ENCODE peak calls at places on chromosomes 11 and 22, in eight cellular contexts. L is activated B cell treated with CpG ODN at 0.5 μM for 24 hours, F is stomach, C is lower lobe of right lung, Q is kidney epithelial cell, Z is neural progenitor cell, U is MM.1S, K is epithelial cell of esophagus. M is an unnamed sample.

GRCh38 chr22:41931701-41932269 is 5.2 kb upstream of the TNFRSF13C start:
- DNase-seq in L (peak; percentile 72), F (no peak), C (no peak), Q (no peak), Z (no peak), U (no peak), K (no peak), M (no peak)

GRCh38 chr11:14411818-14412217 is 52.8 kb upstream of the RRAS2 start:
- DNase-seq in L (no peak), F (no peak), C (no peak), Q (no peak), Z (no peak), U (no peak), K (peak; percentile 87), M (no peak)

GRCh38 chr11:64996710-64997380 is at the start of gene BATF2:
- DNase-seq in L (peak; percentile 33), F (peak; percentile 89), C (peak; percentile 89), Q (no peak), Z (peak; percentile 86), U (no peak), K (peak; percentile 32), M (no peak)

GRCh38 chr22:39360674-39361413 is 11.1 kb downstream of the SYNGR1 start:
- DNase-seq in L (no peak), F (no peak), C (no peak), Q (peak; percentile 21), Z (peak; percentile 41), U (no peak), K (peak; percentile 83), M (no peak)

GRCh38 chr11:8357891-8358566 is 94.4 kb upstream of the LMO1 start:
- DNase-seq in L (no peak), F (no peak), C (no peak), Q (no peak), Z (no peak), U (no peak), K (no peak), M (no peak)

GRCh38 chr22:23762866-23763578 is at the start of gene C22orf15:
- DNase-seq in L (no peak), F (no peak), C (no peak), Q (no peak), Z (peak; percentile 48), U (no peak), K (no peak), M (no peak)

GRCh38 chr22:30277547-30278344 is 11.1 kb upstream of the OSM start:
- DNase-seq in L (no peak), F (no peak), C (no peak), Q (no peak), Z (peak; percentile 48), U (no peak), K (peak; percentile 81), M (no peak)

GRCh38 chr11:86069408-86070086 is 663 bp upstream of the PICALM start:
- DNase-seq in L (no peak), F (no peak), C (no peak), Q (peak; percentile 94), Z (no peak), U (no peak), K (peak; percentile 94), M (no peak)

GRCh38 chr22:19882446-19883381 is 28.0 kb upstream of the GNB1L start:
- DNase-seq in L (no peak), F (no peak), C (peak; percentile 25), Q (no peak), Z (no peak), U (no peak), K (no peak), M (no peak)

GRCh38 chr11:76587810-76588454 is 82.6 kb downstream of the LRRC32 start:
- DNase-seq in L (no peak), F (no peak), C (no peak), Q (no peak), Z (no peak), U (no peak), K (no peak), M (no peak)

DNA sequence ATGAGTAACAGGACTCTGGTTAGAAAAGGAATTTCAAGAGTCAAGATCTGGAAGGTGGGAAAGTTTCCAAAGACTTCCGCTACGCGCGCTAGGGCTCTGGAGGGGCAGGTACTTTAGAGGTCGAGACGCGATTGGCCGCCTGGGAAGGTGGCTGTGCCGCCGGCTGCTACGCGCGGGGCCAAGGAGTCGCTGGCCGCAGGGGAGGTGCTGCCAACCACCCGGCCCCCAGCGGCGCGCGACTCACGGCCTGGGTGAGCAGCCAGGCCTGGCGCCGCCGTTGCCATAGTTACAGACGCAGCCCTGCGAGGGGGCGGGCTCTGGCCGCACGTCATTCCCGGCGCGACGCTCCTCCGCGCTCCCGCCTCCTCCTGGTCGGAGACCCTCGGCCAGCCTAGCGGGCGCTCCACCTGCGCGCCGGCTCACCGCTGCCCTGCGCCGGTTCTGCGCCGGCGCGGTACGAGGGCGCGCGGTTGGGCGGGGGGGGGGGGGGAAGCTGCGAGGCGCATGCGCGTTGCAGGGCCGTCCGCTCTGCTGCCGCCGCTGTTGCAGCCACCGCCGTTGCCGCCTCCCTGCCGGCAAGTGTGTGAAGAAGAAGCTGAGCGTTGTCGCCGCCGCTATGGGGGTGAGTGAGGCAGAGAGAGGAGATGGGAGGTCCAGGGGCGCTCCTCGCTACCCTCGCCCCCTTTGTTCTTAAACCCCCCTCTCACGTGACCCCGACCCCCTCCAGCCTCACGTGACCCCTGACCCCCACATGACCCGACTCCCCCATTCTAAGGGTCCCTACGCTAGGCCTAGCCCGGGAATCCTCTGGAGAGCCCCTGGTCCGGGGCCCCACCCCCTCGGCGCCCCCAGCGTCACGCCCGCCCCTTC is at the start of gene NAA40:
- DNase-seq in L (peak; percentile 94), F (peak; percentile 95), C (peak; percentile 97), Q (peak; percentile 75), Z (peak; percentile 99), U (peak; percentile 98), K (peak; percentile 96), M (peak; percentile 91)
- TF ChIP-seq CTCF in L (no peak), F (no peak), C (no peak), Q (no peak), Z (no peak), U (no peak), K (no peak), M (no peak)

DNA sequence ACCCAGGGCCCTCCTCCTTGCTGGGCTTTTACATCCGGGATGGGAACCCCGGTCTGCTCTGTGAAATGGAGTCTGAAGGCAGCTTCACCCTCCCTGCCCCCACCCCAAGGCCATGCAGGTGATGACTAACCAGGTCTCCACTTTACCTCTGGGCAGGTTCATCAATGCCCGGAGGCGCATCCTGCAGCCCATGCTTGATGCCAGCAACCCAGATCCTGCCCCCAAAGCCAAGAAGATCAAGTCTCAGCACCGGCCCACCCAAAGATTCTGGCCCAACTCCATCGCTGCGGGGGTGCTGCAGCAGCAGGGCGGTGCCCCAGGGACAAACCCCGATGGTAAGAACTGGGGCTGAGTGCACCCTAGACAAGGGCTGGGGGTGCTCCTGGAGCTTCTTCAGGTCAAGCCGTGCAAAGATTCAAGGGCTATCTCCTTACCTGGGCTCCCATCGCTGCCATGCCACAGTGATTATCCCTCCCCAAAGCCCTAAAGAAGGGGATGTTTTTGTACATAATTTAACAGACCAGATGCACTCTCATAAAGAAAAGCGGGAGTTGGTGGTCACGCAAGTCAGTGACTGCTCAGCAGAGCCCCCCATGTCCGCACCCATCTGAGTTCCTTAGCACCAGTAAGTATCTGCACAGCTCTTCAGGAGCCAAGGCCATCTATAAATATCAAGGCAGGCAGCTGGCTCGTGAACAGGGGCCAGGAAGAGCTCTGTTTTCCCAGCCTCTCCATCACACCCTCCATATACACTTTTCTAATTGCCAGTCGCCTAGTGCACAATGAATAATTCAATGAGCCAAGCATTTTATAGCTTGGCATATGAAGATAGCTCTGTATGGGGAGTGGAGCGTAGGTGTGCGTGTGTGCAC is 66.0 kb downstream of the FEZ1 start:
- DNase-seq in L (no peak), F (no peak), C (no peak), Q (no peak), Z (no peak), U (no peak), K (no peak), M (no peak)
- TF ChIP-seq CTCF in L (no peak), F (no peak), C (no peak), Q (no peak), Z (no peak), U (no peak), K (no peak), M (no peak)

DNA sequence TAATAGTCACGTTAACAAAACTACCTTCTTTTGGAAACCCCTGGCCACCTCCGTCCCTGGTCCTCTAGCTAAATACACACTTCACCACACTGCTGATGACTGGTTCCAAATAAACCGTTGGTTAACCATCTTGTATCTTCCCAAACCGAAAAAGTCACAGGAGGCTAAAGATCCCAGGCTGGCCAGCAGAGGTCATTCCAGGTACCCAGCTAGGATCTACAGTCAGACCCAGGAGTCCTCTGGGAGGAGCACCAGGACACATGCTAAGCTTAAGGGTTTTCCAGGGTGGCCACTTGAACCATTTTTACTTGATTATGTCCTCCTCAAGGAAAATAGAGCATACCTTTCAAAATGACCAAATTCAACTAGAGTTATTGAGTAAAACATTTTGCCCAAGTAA is 103.2 kb downstream of the ETS1 start:
- DNase-seq in L (no peak), F (no peak), C (no peak), Q (no peak), Z (no peak), U (no peak), K (no peak), M (no peak)
- TF ChIP-seq CTCF in L (no peak), F (no peak), C (no peak), Q (peak; percentile 1), Z (peak; percentile 22), U (no peak), K (peak; percentile 15), M (no peak)

GRCh38 chr11:67044496-67044895 is 12.2 kb upstream of the RHOD start:
- DNase-seq in L (no peak), F (no peak), C (no peak), Q (no peak), Z (no peak), U (no peak), K (no peak), M (no peak)

GRCh38 chr11:67045314-67045713 is 11.3 kb upstream of the RHOD start:
- DNase-seq in L (no peak), F (no peak), C (no peak), Q (peak; percentile 90), Z (no peak), U (no peak), K (peak; percentile 94), M (no peak)

GRCh38 chr11:67041602-67042001 is 15.0 kb upstream of the RHOD start:
- DNase-seq in L (no peak), F (no peak), C (no peak), Q (no peak), Z (no peak), U (no peak), K (no peak), M (no peak)

GRCh38 chr11:67043572-67044329 is 12.9 kb upstream of the RHOD start:
- DNase-seq in L (no peak), F (no peak), C (no peak), Q (no peak), Z (no peak), U (no peak), K (no peak), M (no peak)

DNA sequence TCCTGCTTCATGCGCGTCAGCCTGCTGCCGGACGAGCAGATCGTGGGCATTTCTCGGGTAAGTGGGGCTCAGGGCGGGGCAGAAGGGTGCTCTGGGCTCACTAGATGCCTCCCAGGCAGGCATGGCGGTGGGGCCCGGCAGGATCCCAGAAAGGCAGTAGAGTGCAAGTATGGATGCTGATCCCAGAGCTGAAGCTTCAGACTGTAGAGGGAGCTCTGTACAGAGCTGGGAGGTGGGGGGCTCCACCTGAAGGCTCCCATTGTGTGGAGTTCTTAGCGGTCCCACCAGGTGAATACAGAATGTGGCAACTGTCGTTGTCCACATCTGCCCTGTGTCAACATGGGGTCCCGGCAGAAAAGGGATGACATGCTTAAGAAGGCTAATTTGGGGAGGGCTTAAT is 16.5 kb upstream of the RHOD start:
- DNase-seq in L (no peak), F (no peak), C (no peak), Q (no peak), Z (no peak), U (no peak), K (no peak), M (no peak)
- TF ChIP-seq CTCF in L (no peak), F (no peak), C (no peak), Q (no peak), Z (no peak), U (no peak), K (no peak), M (no peak)